ENCODE peak calls at places on chromosomes 13 and 19, in six cellular contexts. G is AG09309, P is GM23338, N is tibial nerve, Y is dermis blood vessel endothelial cell, V is GM19239. A is an unnamed sample.

GRCh38 chr13:79062291-79062690 is 343.8 kb downstream of the RBM26 start:
- DNase-seq in G (no peak), P (peak; percentile 46), N (no peak), Y (no peak), V (no peak), A (no peak)

GRCh38 chr13:42396901-42397670 is 125.1 kb downstream of the AKAP11 start:
- DNase-seq in V (no peak), Y (no peak), G (no peak), P (no peak), N (no peak), A (no peak)

GRCh38 chr13:95677564-95678386 is 836 bp downstream of the DNAJC3 start:
- DNase-seq in P (peak; percentile 61), G (no peak), V (no peak), Y (peak; percentile 32), N (no peak), A (no peak)

GRCh38 chr19:48795855-48796142 is 15.0 kb downstream of the BCAT2 start:
- DNase-seq in G (no peak), V (no peak), N (no peak), P (no peak), Y (no peak), A (no peak)

GRCh38 chr13:42123600-42123999 is 75.2 kb downstream of the DGKH start:
- DNase-seq in G (no peak), Y (no peak), V (no peak), P (no peak), N (no peak), A (no peak)

GRCh38 chr19:48907671-48908070 is 7.6 kb downstream of the NUCB1 start:
- DNase-seq in V (no peak), G (no peak), Y (no peak), P (no peak), N (no peak), A (peak; percentile 84)

GRCh38 chr13:97300871-97301270 is 78.7 kb downstream of the MBNL2 start:
- DNase-seq in N (no peak), G (no peak), V (no peak), Y (no peak), P (no peak), A (no peak)

GRCh38 chr19:7706662-7707454 is 4.9 kb upstream of the FCER2 start:
- DNase-seq in P (no peak), Y (no peak), G (no peak), N (peak; percentile 8), V (no peak), A (no peak)

GRCh38 chr19:35446194-35446593 is 1.9 kb upstream of the FFAR2 start:
- DNase-seq in V (no peak), N (no peak), Y (no peak), P (no peak), G (no peak), A (no peak)

GRCh38 chr13:49046002-49046401 is 70.3 kb downstream of the FNDC3A start:
- DNase-seq in G (peak; percentile 25), Y (no peak), V (no peak), P (no peak), N (no peak), A (no peak)

GRCh38 chr19:10604460-10604980 is 17.4 kb upstream of the AP1M2 start:
- DNase-seq in V (peak; percentile 56), N (no peak), Y (peak; percentile 77), P (no peak), G (no peak), A (peak; percentile 65)

GRCh38 chr13:45362939-45363338 is 22.0 kb upstream of the TPT1 start:
- DNase-seq in V (no peak), G (no peak), N (no peak), P (peak; percentile 89), Y (no peak), A (no peak)

GRCh38 chr13:24741016-24741662 is 22.8 kb upstream of the RNF17 start:
- DNase-seq in V (no peak), N (no peak), G (no peak), P (peak; percentile 39), Y (no peak), A (no peak)

GRCh38 chr13:28641600-28641926 is 17.4 kb upstream of the POMP start:
- DNase-seq in G (no peak), Y (peak; percentile 42), N (no peak), V (no peak), P (no peak), A (no peak)

GRCh38 chr19:40650749-40651305 is 39.6 kb downstream of the NUMBL start:
- DNase-seq in Y (no peak), V (no peak), N (peak; percentile 70), G (peak; percentile 70), P (no peak), A (no peak)

GRCh38 chr13:81874253-81874652 is 1533.3 kb upstream of the SPRY2 start:
- DNase-seq in G (no peak), Y (no peak), P (no peak), V (no peak), N (no peak), A (no peak)

GRCh38 chr13:99657848-99658265 is 156.6 kb downstream of the TM9SF2 start:
- DNase-seq in G (no peak), Y (peak; percentile 52), P (peak; percentile 73), V (no peak), N (no peak), A (peak; percentile 48)

GRCh38 chr13:110444226-110444653 is 117.3 kb downstream of the RAB20 start:
- DNase-seq in V (no peak), P (no peak), N (peak; percentile 43), Y (no peak), G (no peak), A (no peak)

GRCh38 chr19:39823693-39824092 is 10.3 kb downstream of the DYRK1B start:
- DNase-seq in G (no peak), Y (no peak), V (no peak), N (no peak), P (peak; percentile 28), A (no peak)

GRCh38 chr13:55999709-56000108 is 1141.0 kb upstream of the PRR20A start:
- DNase-seq in G (no peak), N (no peak), V (no peak), P (peak; percentile 69), Y (no peak), A (no peak)

GRCh38 chr19:33953023-33953422 is 156.4 kb downstream of the KCTD15 start:
- DNase-seq in P (no peak), N (no peak), Y (no peak), G (no peak), V (no peak), A (no peak)

GRCh38 chr13:112454648-112455334 is 78.6 kb downstream of the SPACA7 start:
- DNase-seq in V (no peak), G (no peak), Y (no peak), N (no peak), P (no peak), A (no peak)

GRCh38 chr13:57969961-57970360 is 338.4 kb downstream of the PCDH17 start:
- DNase-seq in Y (no peak), P (no peak), G (no peak), V (no peak), N (no peak), A (no peak)

GRCh38 chr19:42313096-42313839 is at the start of gene TMEM145:
- DNase-seq in V (no peak), G (no peak), P (peak; percentile 84), Y (peak; percentile 55), N (no peak), A (no peak)

GRCh38 chr19:7916137-7916907 is 1.7 kb downstream of the TGFBR3L start:
- DNase-seq in V (no peak), N (no peak), P (peak; percentile 71), G (no peak), Y (no peak), A (peak; percentile 67)

GRCh38 chr19:12140545-12141404 is 625 bp upstream of the ZNF20 start:
- DNase-seq in V (peak; percentile 54), Y (peak; percentile 86), G (peak; percentile 38), P (peak; percentile 95), N (peak; percentile 88), A (peak; percentile 91)

GRCh38 chr19:27392027-27392632 is 1820.8 kb downstream of the UQCRFS1 start:
- DNase-seq in P (no peak), V (no peak), N (no peak), Y (no peak), G (no peak), A (peak; percentile 24)

GRCh38 chr19:45782820-45783785 is 813 bp upstream of the DMPK start:
- DNase-seq in P (no peak), G (peak; percentile 46), V (no peak), Y (no peak), N (no peak), A (no peak)

GRCh38 chr13:80835902-80836301 is 495.0 kb upstream of the SPRY2 start:
- DNase-seq in G (no peak), Y (no peak), N (no peak), V (no peak), P (no peak), A (no peak)

GRCh38 chr19:10544242-10544752 is 593 bp downstream of the ATG4D start:
- DNase-seq in Y (no peak), V (no peak), P (peak; percentile 37), G (no peak), N (no peak), A (no peak)

GRCh38 chr19:51777570-51778460 is 16.8 kb downstream of the FPR2 start:
- DNase-seq in P (peak; percentile 93), Y (peak; percentile 88), V (peak; percentile 10), G (peak; percentile 84), N (peak; percentile 51), A (peak; percentile 78)